ENCODE peak calls at places on chromosomes 4 and X, in four cellular contexts. One of them, this sample, is unnamed.

GRCh38 chrX:106952988-106953387 is 32.8 kb downstream of the CLDN2 start:
- DNase-seq in astrocyte: no peak
- DNase-seq in T-helper 17 cell: no peak
- DNase-seq in AG08396: no peak
- DNase-seq in this sample: no peak

GRCh38 chr4:159766241-159766640 is 663.4 kb downstream of the RAPGEF2 start:
- DNase-seq in astrocyte: no peak
- DNase-seq in T-helper 17 cell: no peak
- DNase-seq in AG08396: no peak
- DNase-seq in this sample: no peak

GRCh38 chr4:158865520-158866177 is 96.8 kb downstream of the FNIP2 start:
- DNase-seq in astrocyte: no peak
- DNase-seq in T-helper 17 cell: no peak
- DNase-seq in AG08396: no peak
- DNase-seq in this sample: peak

GRCh38 chrX:7170903-7171302 is 22.9 kb upstream of the PUDP start:
- DNase-seq in astrocyte: no peak
- DNase-seq in T-helper 17 cell: no peak
- DNase-seq in AG08396: no peak
- DNase-seq in this sample: no peak

GRCh38 chrX:2283111-2283847 is 217.5 kb downstream of the DHRSX start:
- DNase-seq in astrocyte: peak
- DNase-seq in T-helper 17 cell: no peak
- DNase-seq in AG08396: no peak
- DNase-seq in this sample: no peak

GRCh38 chr4:102736636-102737549 is 23.9 kb downstream of the MANBA start:
- DNase-seq in astrocyte: peak
- DNase-seq in T-helper 17 cell: no peak
- DNase-seq in AG08396: no peak
- DNase-seq in this sample: no peak

GRCh38 chr4:75180790-75181776 is 248.2 kb downstream of the PARM1 start:
- DNase-seq in astrocyte: no peak
- DNase-seq in T-helper 17 cell: no peak
- DNase-seq in AG08396: peak
- DNase-seq in this sample: peak

GRCh38 chr4:87819281-87819919 is 13.4 kb upstream of the MEPE start:
- DNase-seq in astrocyte: peak
- DNase-seq in T-helper 17 cell: no peak
- DNase-seq in AG08396: peak
- DNase-seq in this sample: no peak

GRCh38 chr4:138053601-138054322 is 188.4 kb downstream of the SLC7A11 start:
- DNase-seq in astrocyte: peak
- DNase-seq in T-helper 17 cell: no peak
- DNase-seq in AG08396: peak
- DNase-seq in this sample: no peak

GRCh38 chr4:87865288-87865687 is 32.5 kb downstream of the MEPE start:
- DNase-seq in astrocyte: peak
- DNase-seq in T-helper 17 cell: no peak
- DNase-seq in AG08396: no peak
- DNase-seq in this sample: no peak

GRCh38 chrX:16836371-16836770 is 33.8 kb downstream of the RBBP7 start:
- DNase-seq in astrocyte: peak
- DNase-seq in T-helper 17 cell: no peak
- DNase-seq in AG08396: no peak
- DNase-seq in this sample: no peak

GRCh38 chr4:185039508-185040273 is 21.4 kb downstream of the HELT start:
- DNase-seq in astrocyte: peak
- DNase-seq in T-helper 17 cell: no peak
- DNase-seq in AG08396: peak
- DNase-seq in this sample: no peak

GRCh38 chr4:48681856-48682255 is 98.2 kb downstream of the FRYL start:
- DNase-seq in astrocyte: peak
- DNase-seq in T-helper 17 cell: no peak
- DNase-seq in AG08396: no peak
- DNase-seq in this sample: no peak

GRCh38 chr4:168619266-168619631 is 122.4 kb downstream of the PALLD start:
- DNase-seq in astrocyte: peak
- DNase-seq in T-helper 17 cell: no peak
- DNase-seq in AG08396: no peak
- DNase-seq in this sample: no peak

GRCh38 chrX:39636481-39636880 is 461.3 kb downstream of the BCOR start:
- DNase-seq in astrocyte: no peak
- DNase-seq in T-helper 17 cell: no peak
- DNase-seq in AG08396: no peak
- DNase-seq in this sample: no peak

GRCh38 chr4:145663194-145663593 is 16.8 kb upstream of the C4orf51 start:
- DNase-seq in astrocyte: no peak
- DNase-seq in T-helper 17 cell: no peak
- DNase-seq in AG08396: no peak
- DNase-seq in this sample: no peak

GRCh38 chr4:121583396-121583795 is 113.4 kb downstream of the ANXA5 start:
- DNase-seq in astrocyte: no peak
- DNase-seq in T-helper 17 cell: no peak
- DNase-seq in AG08396: no peak
- DNase-seq in this sample: no peak

GRCh38 chr4:154559141-154559841 is 3.5 kb upstream of the FGB start:
- DNase-seq in astrocyte: peak
- DNase-seq in T-helper 17 cell: no peak
- DNase-seq in AG08396: peak
- DNase-seq in this sample: no peak

GRCh38 chrX:39399387-39399786 is 598.1 kb downstream of the MID1IP1 start:
- DNase-seq in astrocyte: no peak
- DNase-seq in T-helper 17 cell: no peak
- DNase-seq in AG08396: no peak
- DNase-seq in this sample: no peak

GRCh38 chrX:125202486-125203378 is 116.9 kb upstream of the TEX13C start:
- DNase-seq in astrocyte: no peak
- DNase-seq in T-helper 17 cell: no peak
- DNase-seq in AG08396: no peak
- DNase-seq in this sample: no peak

GRCh38 chr4:25351777-25352421 is 25.2 kb upstream of the ANAPC4 start:
- DNase-seq in astrocyte: peak
- DNase-seq in T-helper 17 cell: no peak
- DNase-seq in AG08396: peak
- DNase-seq in this sample: no peak

GRCh38 chr4:76902233-76902890 is 4.4 kb upstream of the SOWAHB start:
- DNase-seq in astrocyte: no peak
- DNase-seq in T-helper 17 cell: no peak
- DNase-seq in AG08396: no peak
- DNase-seq in this sample: no peak

GRCh38 chrX:79413009-79413408 is 45.9 kb upstream of the ITM2A start:
- DNase-seq in astrocyte: no peak
- DNase-seq in T-helper 17 cell: no peak
- DNase-seq in AG08396: no peak
- DNase-seq in this sample: no peak

This sample was measured in T-helper 1 cell.